ENCODE peak calls at places on chromosomes 6 and 20, in eight cellular contexts. G is fibroblast of lung, F is left ventricle myocardium inferior, W is upper lobe of right lung, S is upper lobe of left lung, O is SK-N-SH, M is aorta, C is vagina. R is an unnamed sample. For H3K27me3, the result is how much of the 10 kb centered on the place peaks cover.

GRCh38 chr6:26249959-26250805 is 114.8 kb upstream of the BTN3A2 start:
- DNase-seq in G (peak), F (peak), W (peak), S (peak), O (peak), M (peak), C (no peak), R (peak)

GRCh38 chr6:52213127-52213526 is 27.0 kb downstream of the IL17A start:
- DNase-seq in G (no peak), F (no peak), W (no peak), S (no peak), O (no peak), M (no peak), C (no peak), R (no peak)

GRCh38 chr20:46901638-46902037 is 7.0 kb downstream of the EYA2 start:
- DNase-seq in G (no peak), F (no peak), W (no peak), S (no peak), O (no peak), M (no peak), C (no peak), R (peak)

GRCh38 chr6:134621858-134622257 is 303.9 kb upstream of the SGK1 start:
- DNase-seq in G (no peak), F (no peak), W (no peak), S (no peak), O (no peak), M (no peak), C (no peak), R (no peak)

GRCh38 chr20:56202493-56203077 is 45.9 kb upstream of the MC3R start:
- DNase-seq in G (peak), F (no peak), W (no peak), S (no peak), O (peak), M (no peak), C (no peak), R (no peak)

GRCh38 chr6:7914311-7914710 is 3.7 kb upstream of the TXNDC5 start:
- DNase-seq in G (no peak), F (no peak), W (no peak), S (no peak), O (no peak), M (no peak), C (peak), R (no peak)

GRCh38 chr6:41098366-41098765 is 25.6 kb downstream of the NFYA start:
- DNase-seq in G (no peak), F (no peak), W (no peak), S (no peak), O (no peak), M (no peak), C (no peak), R (no peak)

GRCh38 chr20:872855-873520 is 39.5 kb downstream of the FAM110A start:
- DNase-seq in G (no peak), F (no peak), W (no peak), S (peak), O (peak), M (no peak), C (peak), R (no peak)

GRCh38 chr20:13318871-13319521 is 97.9 kb downstream of the ISM1 start:
- DNase-seq in G (no peak), F (no peak), W (no peak), S (no peak), O (no peak), M (no peak), C (no peak), R (no peak)

GRCh38 chr6:138250513-138251247 is 32.4 kb upstream of the PBOV1 start:
- DNase-seq in G (peak), F (peak), W (no peak), S (peak), O (no peak), M (peak), C (no peak), R (peak)

GRCh38 chr6:131635384-131636340 is 1.4 kb upstream of the ENPP3 start:
- DNase-seq in G (no peak), F (no peak), W (no peak), S (no peak), O (no peak), M (no peak), C (no peak), R (no peak)

GRCh38 chr6:9437836-9438235 is 977.0 kb downstream of the TFAP2A start:
- DNase-seq in G (peak), F (no peak), W (no peak), S (no peak), O (no peak), M (no peak), C (no peak), R (no peak)

GRCh38 chr6:119742188-119742803 is 392.7 kb upstream of the MAN1A1 start:
- DNase-seq in G (peak), F (peak), W (peak), S (no peak), O (peak), M (peak), C (no peak), R (no peak)

GRCh38 chr20:48679603-48680002 is 148.2 kb downstream of the PREX1 start:
- DNase-seq in G (no peak), F (no peak), W (no peak), S (peak), O (no peak), M (peak), C (no peak), R (no peak)

DNA sequence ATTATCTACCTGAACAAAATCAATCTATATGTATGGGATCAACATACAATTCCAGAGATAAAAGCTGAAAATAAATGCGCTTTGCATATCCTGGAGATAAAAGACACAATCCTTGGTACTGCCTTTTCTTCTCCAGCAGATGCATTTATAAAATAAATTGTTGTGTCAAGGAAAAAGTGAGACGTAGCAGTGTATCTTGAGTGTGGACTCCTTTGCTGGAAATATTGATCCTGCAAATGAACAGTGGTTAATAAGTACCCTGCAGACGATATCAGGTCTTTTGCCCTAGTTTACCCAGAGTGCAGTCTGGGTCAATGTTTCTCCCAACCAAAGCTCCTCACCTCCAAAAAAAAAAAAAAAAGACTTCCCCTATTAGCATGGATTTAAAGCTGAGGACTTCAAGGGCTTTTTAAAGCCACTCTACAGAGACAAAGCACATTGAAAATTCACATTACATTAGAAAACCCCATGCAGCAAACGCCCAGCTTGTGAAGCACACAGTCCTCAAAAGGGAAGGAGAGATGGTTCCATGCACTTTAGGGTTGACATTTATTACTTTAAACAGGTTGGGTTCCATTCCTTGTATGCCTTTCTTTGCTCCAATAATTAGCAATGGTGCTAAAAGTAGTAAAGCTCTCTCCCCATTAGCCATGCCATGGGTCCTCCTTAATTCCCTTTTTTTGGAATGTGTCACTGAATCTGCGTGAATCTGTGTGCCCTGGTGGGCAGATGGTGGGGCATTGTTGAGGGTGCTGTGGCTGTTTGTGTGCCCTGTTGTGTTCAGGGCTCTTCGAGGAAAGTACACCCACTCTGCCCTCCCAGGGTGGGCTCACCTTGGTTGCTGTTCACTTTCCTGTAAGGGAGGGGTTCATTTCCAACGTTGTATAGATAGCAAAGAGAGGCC is 21.1 kb downstream of the FOXA2 start:
- DNase-seq in G (no peak), F (no peak), W (no peak), S (no peak), O (no peak), M (no peak), C (no peak), R (no peak)
- H3K27me3 ChIP-seq in G (under half), F (half or more), W (half or more), S (under half), O (under half), M (under half), C (under half), R (half or more)

GRCh38 chr6:100455230-100456124 is 9.2 kb downstream of the SIM1 start:
- DNase-seq in G (no peak), F (no peak), W (no peak), S (peak), O (no peak), M (peak), C (no peak), R (no peak)

GRCh38 chr6:100456178-100456880 is 8.4 kb downstream of the SIM1 start:
- DNase-seq in G (no peak), F (no peak), W (no peak), S (no peak), O (no peak), M (no peak), C (no peak), R (no peak)

GRCh38 chr6:100458841-100459154 is 5.9 kb downstream of the SIM1 start:
- DNase-seq in G (no peak), F (no peak), W (no peak), S (no peak), O (no peak), M (no peak), C (no peak), R (no peak)

GRCh38 chr6:100457251-100457990 is 7.3 kb downstream of the SIM1 start:
- DNase-seq in G (no peak), F (no peak), W (no peak), S (peak), O (no peak), M (peak), C (no peak), R (no peak)

GRCh38 chr6:100456881-100457220 is 7.9 kb downstream of the SIM1 start:
- DNase-seq in G (no peak), F (no peak), W (no peak), S (no peak), O (no peak), M (no peak), C (no peak), R (no peak)
- H3K27me3 ChIP-seq in G (half or more), F (half or more), W (half or more), S (under half), O (half or more), M (under half), C (half or more), R (half or more)

GRCh38 chr6:1600063-1600763 is 9.5 kb upstream of the FOXC1 start:
- DNase-seq in G (no peak), F (no peak), W (no peak), S (no peak), O (no peak), M (no peak), C (no peak), R (no peak)
- H3K27me3 ChIP-seq in G (under half), F (half or more), W (half or more), S (under half), O (under half), M (under half), C (under half), R (under half)

GRCh38 chr20:31856516-31856915 is 11.1 kb upstream of the FOXS1 start:
- DNase-seq in G (no peak), F (no peak), W (peak), S (no peak), O (no peak), M (peak), C (no peak), R (no peak)

GRCh38 chr20:31849306-31849930 is 4.0 kb upstream of the FOXS1 start:
- DNase-seq in G (no peak), F (no peak), W (no peak), S (no peak), O (peak), M (no peak), C (no peak), R (no peak)

GRCh38 chr20:31851240-31851955 is 6.0 kb upstream of the FOXS1 start:
- DNase-seq in G (no peak), F (no peak), W (no peak), S (no peak), O (no peak), M (no peak), C (no peak), R (no peak)

GRCh38 chr20:31857861-31858835 is 12.2 kb downstream of the DUSP15 start:
- DNase-seq in G (no peak), F (no peak), W (peak), S (no peak), O (no peak), M (peak), C (no peak), R (no peak)

DNA sequence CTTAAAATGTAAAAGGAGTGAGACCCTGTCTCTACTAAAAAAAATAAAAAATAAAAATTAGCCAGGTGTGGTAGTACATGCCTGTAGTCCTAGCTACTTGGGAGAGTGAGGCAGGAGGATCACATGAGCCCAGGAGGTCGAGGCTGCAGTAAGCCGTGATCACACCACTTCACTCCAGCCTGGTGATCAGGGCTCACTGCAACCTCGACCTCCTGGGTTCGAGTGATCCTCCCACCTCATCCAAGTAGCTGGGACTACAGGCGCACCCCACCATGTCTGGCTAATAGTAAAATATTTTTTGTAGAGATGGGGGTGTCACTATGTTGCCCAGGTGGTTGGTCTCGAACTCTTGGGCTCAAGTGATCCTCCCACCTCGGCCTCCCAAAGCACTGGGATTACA is 8.1 kb upstream of the FOXS1 start:
- DNase-seq in G (no peak), F (no peak), W (no peak), S (no peak), O (no peak), M (peak), C (no peak), R (no peak)
- H3K27me3 ChIP-seq in G (under half), F (half or more), W (under half), S (under half), O (under half), M (under half), C (under half), R (under half)

R was measured in breast epithelium.